ENCODE peak calls at places on chromosomes 7 and 10, in seven cellular contexts. Z is uterus, I is HCT116, Y is thyroid gland, K is transverse colon, X is gastrocnemius medialis, U is A549. V is an unnamed sample.

GRCh38 chr7:129538790-129539189 is 36.5 kb downstream of the SMKR1 start:
- DNase-seq in I (no peak), X (no peak), Y (no peak), U (no peak), K (no peak), Z (no peak), V (no peak)

GRCh38 chr10:77700086-77700485 is 62.5 kb upstream of the KCNMA1 start:
- DNase-seq in Z (no peak), Y (no peak), U (no peak), K (no peak), I (no peak), X (no peak), V (no peak)

GRCh38 chr7:5350174-5350463 is 67.4 kb downstream of the SLC29A4 start:
- DNase-seq in X (no peak), K (no peak), Z (no peak), Y (no peak), I (no peak), U (no peak), V (no peak)

GRCh38 chr7:41045556-41046123 is 657.2 kb downstream of the INHBA start:
- DNase-seq in Z (no peak), Y (peak; percentile 42), U (no peak), X (no peak), I (peak; percentile 22), K (peak; percentile 33), V (peak; percentile 77)

GRCh38 chr7:94130716-94131115 is 126.6 kb upstream of the BET1 start:
- DNase-seq in I (no peak), U (no peak), Z (no peak), X (no peak), Y (no peak), K (no peak), V (no peak)

GRCh38 chr7:232571-233455 is 40.4 kb downstream of the FAM20C start:
- DNase-seq in I (no peak), X (peak; percentile 36), Z (no peak), K (no peak), Y (peak; percentile 85), U (no peak), V (no peak)

GRCh38 chr7:49986191-49986590 is 106.9 kb downstream of the ZPBP start:
- DNase-seq in U (no peak), Y (no peak), Z (no peak), X (no peak), I (no peak), K (no peak), V (no peak)

GRCh38 chr10:23338155-23338828 is 6.3 kb downstream of the C10orf67 start:
- DNase-seq in Z (no peak), U (peak; percentile 21), I (peak; percentile 27), K (no peak), Y (no peak), X (no peak), V (no peak)

GRCh38 chr10:29517352-29517923 is 117.3 kb downstream of the SVIL start:
- DNase-seq in U (peak; percentile 46), X (no peak), Y (peak; percentile 25), Z (no peak), I (peak; percentile 16), K (peak; percentile 26), V (no peak)

GRCh38 chr10:48523212-48523819 is 81.6 kb downstream of the ARHGAP22 start:
- DNase-seq in K (peak; percentile 28), I (peak; percentile 19), Y (peak; percentile 91), X (peak; percentile 20), U (peak; percentile 50), Z (peak; percentile 39), V (no peak)

GRCh38 chr7:44608916-44609648 is 2.7 kb downstream of the OGDH start:
- DNase-seq in I (no peak), Y (no peak), K (no peak), U (peak; percentile 17), X (no peak), Z (no peak), V (no peak)

GRCh38 chr10:17236468-17236886 is 8.4 kb downstream of the VIM start:
- DNase-seq in X (no peak), I (no peak), Y (no peak), K (no peak), U (no peak), Z (no peak), V (no peak)

GRCh38 chr7:30032310-30033125 is 4.3 kb downstream of the PLEKHA8 start:
- DNase-seq in K (no peak), X (no peak), I (no peak), Y (peak; percentile 56), Z (no peak), U (no peak), V (no peak)

GRCh38 chr10:75137533-75138438 is 26.3 kb downstream of the SAMD8 start:
- DNase-seq in Z (no peak), K (no peak), U (peak; percentile 16), X (no peak), Y (no peak), I (peak; percentile 38), V (no peak)

GRCh38 chr7:26202019-26202985 is 757 bp downstream of the CBX3 start:
- DNase-seq in K (peak; percentile 53), X (peak; percentile 52), I (no peak), Y (peak; percentile 54), U (peak; percentile 54), Z (peak; percentile 30), V (no peak)

GRCh38 chr7:131300572-131301466 is 26.9 kb upstream of the MKLN1 start:
- DNase-seq in U (no peak), Y (no peak), Z (no peak), K (no peak), X (no peak), I (no peak), V (no peak)

GRCh38 chr7:8109196-8110022 is 140.8 kb downstream of the GLCCI1 start:
- DNase-seq in Z (no peak), Y (no peak), U (no peak), K (no peak), X (no peak), I (no peak), V (no peak)

GRCh38 chr7:142528608-142529408 is 220.5 kb upstream of the PRSS1 start:
- DNase-seq in Y (no peak), K (no peak), X (no peak), I (no peak), Z (no peak), U (no peak), V (no peak)

GRCh38 chr10:74051729-74052342 is 53.9 kb downstream of the VCL start:
- DNase-seq in K (no peak), X (no peak), I (no peak), Z (no peak), Y (no peak), U (peak; percentile 61), V (no peak)

GRCh38 chr10:130808243-130808642 is 503.3 kb downstream of the TCERG1L start:
- DNase-seq in U (no peak), I (no peak), X (no peak), Y (no peak), Z (no peak), K (no peak), V (no peak)

GRCh38 chr10:130809181-130809580 is 502.3 kb downstream of the TCERG1L start:
- DNase-seq in X (no peak), Z (no peak), I (no peak), U (no peak), Y (no peak), K (no peak), V (no peak)

GRCh38 chr10:130807721-130808120 is 503.8 kb downstream of the TCERG1L start:
- DNase-seq in X (no peak), Z (no peak), U (no peak), I (no peak), K (no peak), Y (no peak), V (no peak)

GRCh38 chr10:130809761-130810515 is 501.6 kb downstream of the TCERG1L start:
- DNase-seq in X (no peak), K (no peak), Y (no peak), I (no peak), Z (no peak), U (no peak), V (no peak)

DNA sequence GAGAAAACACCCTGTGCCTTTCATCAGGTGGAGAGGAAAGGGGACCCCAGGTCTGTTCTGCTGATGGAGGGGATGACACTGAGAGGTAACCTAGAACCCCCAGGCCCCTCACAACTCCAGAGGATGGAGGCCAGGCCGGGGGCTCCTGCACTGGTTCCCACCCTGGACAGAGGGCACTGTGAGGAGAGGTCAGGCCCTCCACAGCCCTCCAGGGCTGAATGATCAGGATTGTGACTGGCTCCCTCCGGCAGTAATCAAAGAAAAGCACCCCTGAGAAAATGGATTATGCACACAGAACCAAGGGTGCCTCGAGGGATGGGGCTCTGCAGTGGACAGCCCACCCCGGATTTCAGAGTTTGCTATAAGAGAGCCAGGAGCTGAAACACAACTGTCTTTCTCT is 502.8 kb downstream of the TCERG1L start:
- DNase-seq in K (no peak), U (no peak), I (no peak), Z (no peak), Y (no peak), X (no peak), V (no peak)
- H3K9me3 ChIP-seq in K (no peaks in the 10 kb centered on the region), U (no peaks in the 10 kb centered on the region), I (no peaks in the 10 kb centered on the region), Z (no peaks in the 10 kb centered on the region), Y (no peaks in the 10 kb centered on the region), X (no peaks in the 10 kb centered on the region), V (no peaks in the 10 kb centered on the region)

GRCh38 chr10:96513686-96514551 is at the start of gene TLL2:
- DNase-seq in U (peak; percentile 90), Z (peak; percentile 73), X (peak; percentile 81), K (peak; percentile 87), I (peak; percentile 59), Y (peak; percentile 89), V (peak; percentile 87)
- TF ChIP-seq POLR2A in U (peak; percentile 55), Z (peak; percentile 50), X (peak; percentile 56), K (peak; percentile 12), I (no peak), Y (peak; percentile 71), V (peak; percentile 43)

GRCh38 chr10:37713132-37713501 is 144.3 kb downstream of the ZNF248 start:
- DNase-seq in Z (no peak), K (no peak), U (no peak), I (no peak), Y (no peak), X (no peak), V (no peak)

GRCh38 chr10:37710831-37711616 is 146.4 kb downstream of the ZNF248 start:
- DNase-seq in U (peak; percentile 14), Y (no peak), K (no peak), X (no peak), Z (no peak), I (no peak), V (no peak)

GRCh38 chr10:37711617-37712488 is 145.6 kb downstream of the ZNF248 start:
- DNase-seq in X (no peak), Y (no peak), I (no peak), Z (no peak), K (no peak), U (no peak), V (no peak)

GRCh38 chr10:37712489-37713131 is 144.8 kb downstream of the ZNF248 start:
- DNase-seq in U (no peak), I (no peak), K (no peak), X (no peak), Y (no peak), Z (no peak), V (no peak)

DNA sequence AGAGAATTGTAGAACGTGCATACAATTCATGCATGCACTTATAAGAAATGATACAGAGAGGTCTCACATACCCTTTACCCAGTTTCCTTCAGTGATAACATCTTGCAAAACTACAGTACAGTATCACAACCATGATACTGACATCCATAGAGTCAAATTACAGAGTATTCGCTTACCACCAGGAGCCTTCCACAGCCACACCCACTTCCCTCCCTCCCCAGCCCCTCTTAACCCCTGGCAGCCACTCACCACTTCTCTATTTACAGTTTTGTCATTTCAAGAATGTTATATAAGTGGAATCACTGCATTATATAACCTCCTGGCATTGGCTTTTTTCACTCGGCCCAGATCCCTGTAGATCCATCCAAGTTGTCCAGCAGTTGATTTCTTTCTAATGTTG is 143.8 kb downstream of the ZNF248 start:
- DNase-seq in Y (no peak), Z (no peak), I (no peak), U (no peak), X (no peak), K (no peak), V (no peak)
- H3K9me3 ChIP-seq in Y (no peaks in the 10 kb centered on the region), Z (no peaks in the 10 kb centered on the region), I (no peaks in the 10 kb centered on the region), U (no peaks in the 10 kb centered on the region), X (no peaks in the 10 kb centered on the region), K (peaks cover 3% of the 10 kb centered on the region), V (no peaks in the 10 kb centered on the region)

GRCh38 chr7:7104314-7104698 is 78.0 kb upstream of the C1GALT1 start:
- DNase-seq in K (no peak), U (no peak), I (no peak), Y (no peak), Z (no peak), X (no peak), V (no peak)
- TF ChIP-seq POLR2A in K (no peak), U (no peak), I (no peak), Y (no peak), Z (no peak), X (no peak), V (no peak)

V was measured in prostate gland.